ENCODE peak calls at places on chromosomes 5 and 9, in four cellular contexts. B is stomach, H is A549, A is gastrocnemius medialis. G is an unnamed sample.

GRCh38 chr9:88652876-88653275 is 117.9 kb downstream of the NXNL2 start:
- DNase-seq in A (no peak), B (no peak), H (no peak), G (no peak)

GRCh38 chr9:134152488-134152887 is 11.9 kb downstream of the RNU6ATAC start:
- DNase-seq in A (no peak), H (no peak), B (no peak), G (no peak)

GRCh38 chr9:29866556-29866955 is 2293.3 kb upstream of the C9orf72 start:
- DNase-seq in H (no peak), B (no peak), A (no peak), G (no peak)

GRCh38 chr9:97904725-97905124 is 17.6 kb downstream of the TRMO start:
- DNase-seq in H (no peak), A (no peak), B (no peak), G (no peak)

GRCh38 chr9:132023409-132024180 is 56.1 kb downstream of the MED27 start:
- DNase-seq in B (no peak), A (no peak), H (no peak), G (no peak)

GRCh38 chr9:129667378-129667777 is 1.9 kb downstream of the PRRX2 start:
- DNase-seq in H (no peak), A (no peak), B (no peak), G (no peak)

GRCh38 chr9:33517373-33517772 is 6.7 kb upstream of the ANKRD18B start:
- DNase-seq in B (no peak), A (no peak), H (peak; percentile 40), G (no peak)

GRCh38 chr5:115461506-115462290 is 82.9 kb downstream of the FEM1C start:
- DNase-seq in H (peak; percentile 38), A (no peak), B (no peak), G (no peak)

GRCh38 chr5:131994090-131994489 is 17.4 kb downstream of the ACSL6 start:
- DNase-seq in B (no peak), A (no peak), H (no peak), G (no peak)

GRCh38 chr9:19788614-19789271 is at the start of gene SLC24A2:
- DNase-seq in A (no peak), H (no peak), B (no peak), G (no peak)

GRCh38 chr9:137138701-137139467 is at the start of gene GRIN1:
- DNase-seq in H (no peak), A (no peak), B (no peak), G (peak; percentile 42)

GRCh38 chr5:111232311-111233049 is 8.3 kb downstream of the CAMK4 start:
- DNase-seq in B (no peak), A (no peak), H (no peak), G (no peak)

GRCh38 chr5:78213799-78214198 is 80.7 kb downstream of the AP3B1 start:
- DNase-seq in A (no peak), B (no peak), H (no peak), G (no peak)

GRCh38 chr5:38467353-38468040 is 88.9 kb downstream of the LIFR start:
- DNase-seq in B (peak; percentile 38), H (no peak), A (no peak), G (no peak)

GRCh38 chr9:14027114-14027812 is 286.7 kb downstream of the NFIB start:
- DNase-seq in H (no peak), B (peak; percentile 36), A (peak; percentile 81), G (no peak)

GRCh38 chr9:130912932-130913598 is 16.5 kb upstream of the QRFP start:
- DNase-seq in H (no peak), A (no peak), B (no peak), G (peak; percentile 57)

GRCh38 chr5:10885026-10885425 is 124.0 kb upstream of the DAP start:
- DNase-seq in A (no peak), H (no peak), B (no peak), G (no peak)

GRCh38 chr5:90888511-90889324 is 330.1 kb downstream of the ADGRV1 start:
- DNase-seq in A (no peak), H (peak; percentile 26), B (no peak), G (no peak)

GRCh38 chr9:2610985-2611384 is 10.6 kb upstream of the VLDLR start:
- DNase-seq in A (no peak), B (no peak), H (no peak), G (no peak)

GRCh38 chr9:101840694-101841188 is 102.3 kb upstream of the GRIN3A start:
- DNase-seq in A (no peak), B (no peak), H (no peak), G (no peak)

GRCh38 chr5:132294728-132295504 is 722 bp downstream of the SLC22A4 start:
- DNase-seq in A (peak; percentile 49), B (peak; percentile 55), H (peak; percentile 83), G (peak; percentile 89)

GRCh38 chr5:141695627-141696180 is 13.7 kb upstream of the ARAP3 start:
- DNase-seq in A (no peak), H (no peak), B (peak; percentile 48), G (no peak)

GRCh38 chr9:131661954-131662621 is 77.8 kb downstream of the RAPGEF1 start:
- DNase-seq in A (no peak), H (no peak), B (no peak), G (no peak)

GRCh38 chr9:106074006-106074405 is 379.7 kb downstream of the TMEM38B start:
- DNase-seq in B (no peak), H (no peak), A (no peak), G (no peak)

GRCh38 chr5:35122819-35123218 is 75.1 kb upstream of the AGXT2 start:
- DNase-seq in H (no peak), A (no peak), B (no peak), G (no peak)

GRCh38 chr5:16456103-16456832 is 9.3 kb downstream of the ZNF622 start:
- DNase-seq in A (no peak), B (no peak), H (peak; percentile 40), G (peak; percentile 62)

GRCh38 chr9:687994-688393 is 153.5 kb upstream of the DMRT1 start:
- DNase-seq in A (no peak), B (no peak), H (no peak), G (no peak)

GRCh38 chr5:177403194-177403825 is 2.8 kb upstream of the PFN3 start:
- DNase-seq in A (no peak), B (peak; percentile 33), H (peak; percentile 54), G (no peak)

GRCh38 chr9:69963728-69964127 is 79.9 kb upstream of the MAMDC2 start:
- DNase-seq in H (no peak), A (no peak), B (no peak), G (no peak)

GRCh38 chr9:73038089-73038509 is 85.2 kb upstream of the ALDH1A1 start:
- DNase-seq in A (no peak), B (no peak), H (no peak), G (no peak)
- H3K4me3 ChIP-seq in A (no peak overlapping the region), B (no peak overlapping the region), H (peak overlapping the region; percentile 34), G (no peak overlapping the region)

DNA sequence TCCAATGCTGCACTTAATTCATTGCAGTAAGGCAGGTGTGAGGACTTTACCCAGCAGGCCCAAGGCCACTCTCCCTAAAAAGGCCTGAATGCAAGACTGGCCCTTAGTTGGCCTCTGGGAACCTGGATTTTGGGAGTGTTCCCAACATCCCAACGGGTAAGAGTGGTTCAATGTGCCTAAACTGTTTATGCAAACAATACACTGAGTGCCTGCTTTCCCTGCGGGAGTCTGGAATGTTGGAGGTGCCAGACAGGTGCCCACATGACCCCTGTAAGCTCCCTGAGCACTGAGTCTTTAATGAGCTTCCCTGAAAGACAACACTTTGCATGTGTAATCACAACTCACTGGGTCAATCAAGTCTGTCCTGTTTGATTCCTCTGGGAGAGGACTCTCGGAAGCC is 37.4 kb downstream of the NSUN2 start:
- DNase-seq in H (no peak), B (no peak), A (no peak), G (no peak)
- H3K27ac ChIP-seq in H (no peak overlapping the region), B (no peak overlapping the region), A (no peak overlapping the region), G (no peak overlapping the region)

GRCh38 chr5:148209151-148209550 is 6.3 kb downstream of the SPINK6 start:
- DNase-seq in B (peak; percentile 43), H (no peak), A (no peak), G (no peak)
- TF ChIP-seq CTCF in B (no peak), H (no peak), A (no peak), G (no peak)

DNA sequence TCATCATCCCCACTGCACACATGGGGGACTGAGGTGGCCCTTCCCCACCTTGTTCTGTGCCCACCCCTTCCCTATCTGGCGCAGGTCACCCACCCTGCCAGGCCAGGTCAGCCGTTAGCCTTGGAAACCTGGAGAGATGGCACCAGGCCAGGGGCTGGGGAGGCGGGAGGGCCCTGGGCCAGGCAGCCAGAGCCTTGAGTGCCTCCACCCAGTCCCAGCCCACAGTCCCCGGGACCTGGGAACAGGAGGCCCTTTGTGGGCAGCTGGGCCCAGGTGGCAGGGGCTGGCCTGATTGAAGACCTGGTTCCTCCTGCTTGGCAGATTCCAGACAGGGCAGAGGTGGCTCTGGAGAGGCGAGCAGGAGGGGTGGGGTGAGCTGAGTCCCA is 70.6 kb downstream of the LRSAM1 start:
- DNase-seq in A (no peak), H (no peak), B (peak; percentile 71), G (no peak)
- H3K4me3 ChIP-seq in A (no peak overlapping the region), H (peak overlapping the region; percentile 9), B (no peak overlapping the region), G (no peak overlapping the region)

G was measured in adrenal gland.